ENCODE peak calls at places on chromosomes 4 and X, in four cellular contexts. Q is K562, X is HepG2, S is GM12878. W is an unnamed sample.
A peak's percentile ranks its signal among the peaks of the same experiment; 100 is the strongest.

GRCh38 chrX:45622538-45622937 is 421.9 kb upstream of the DIPK2B start:
- DNase-seq in X (no peak), Q (no peak), S (no peak), W (no peak)

GRCh38 chrX:71622347-71623104 is 4.2 kb upstream of the CXCR3 start:
- DNase-seq in S (peak; percentile 68), X (peak; percentile 58), Q (no peak), W (peak; percentile 47)

GRCh38 chr4:9979101-9979815 is 42.0 kb downstream of the SLC2A9 start:
- DNase-seq in Q (no peak), S (no peak), X (no peak), W (no peak)

GRCh38 chr4:3656441-3657376 is 109.5 kb upstream of the ADRA2C start:
- DNase-seq in X (no peak), S (no peak), Q (no peak), W (no peak)

GRCh38 chr4:66574145-66574978 is 904.1 kb upstream of the EPHA5 start:
- DNase-seq in Q (no peak), X (no peak), S (no peak), W (peak; percentile 19)

GRCh38 chr4:56739104-56739777 is 58.1 kb upstream of the HOPX start:
- DNase-seq in Q (no peak), X (no peak), S (no peak), W (no peak)

GRCh38 chr4:95093460-95093859 is 335.7 kb downstream of the BMPR1B start:
- DNase-seq in S (no peak), Q (no peak), X (no peak), W (no peak)

GRCh38 chrX:74537011-74537390 is 77.4 kb downstream of the RLIM start:
- DNase-seq in X (no peak), S (no peak), Q (no peak), W (peak; percentile 14)

GRCh38 chr4:150581611-150582010 is 340 bp upstream of the MAB21L2 start:
- DNase-seq in Q (no peak), X (no peak), S (no peak), W (peak; percentile 56)

GRCh38 chr4:166435449-166435848 is 562.4 kb downstream of the TLL1 start:
- DNase-seq in X (no peak), S (no peak), Q (no peak), W (no peak)

GRCh38 chrX:68196939-68197791 is 236.1 kb downstream of the OPHN1 start:
- DNase-seq in S (no peak), X (peak; percentile 31), Q (peak; percentile 49), W (peak; percentile 16)

GRCh38 chr4:90245837-90246236 is 118.6 kb downstream of the CCSER1 start:
- DNase-seq in S (no peak), Q (no peak), X (no peak), W (no peak)

GRCh38 chr4:53693408-53693807 is 102.1 kb upstream of the LNX1 start:
- DNase-seq in X (no peak), Q (no peak), S (no peak), W (no peak)

GRCh38 chr4:2965262-2965661 is 1.9 kb downstream of the GRK4 start:
- DNase-seq in X (no peak), Q (no peak), S (no peak), W (no peak)

DNA sequence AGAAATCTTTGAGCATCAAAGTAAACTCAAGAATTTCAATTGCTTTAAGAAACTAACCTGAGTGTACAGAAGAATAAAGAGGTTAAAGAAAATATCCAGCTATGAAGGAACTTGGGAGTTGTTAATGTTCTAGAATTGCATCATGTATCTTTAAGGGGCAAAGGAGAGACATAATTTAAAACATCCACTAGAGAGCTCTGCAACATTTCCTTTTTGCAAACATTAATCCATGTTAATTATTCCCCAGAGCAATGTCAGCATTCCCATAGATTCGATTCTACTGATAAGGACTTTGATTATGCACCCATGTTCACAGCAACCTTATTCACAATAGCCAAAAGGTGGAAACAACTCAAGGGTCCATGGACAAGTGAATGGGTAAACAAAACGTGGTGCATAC is 80.2 kb upstream of the SORBS2 start:
- DNase-seq in X (no peak), S (no peak), Q (no peak), W (no peak)
- TF ChIP-seq ATF2 in X (no peak), S (no peak), Q (no peak), W (no peak)

GRCh38 chr4:41067369-41067768 is 147.0 kb downstream of the APBB2 start:
- DNase-seq in X (no peak), Q (no peak), S (no peak), W (no peak)

GRCh38 chr4:41069838-41070237 is 144.5 kb downstream of the APBB2 start:
- DNase-seq in X (no peak), S (no peak), Q (no peak), W (peak; percentile 22)

GRCh38 chr4:41070516-41071281 is 143.6 kb downstream of the APBB2 start:
- DNase-seq in X (no peak), S (no peak), Q (no peak), W (no peak)

GRCh38 chr4:41072021-41072777 is 142.1 kb downstream of the APBB2 start:
- DNase-seq in Q (no peak), S (peak; percentile 52), X (no peak), W (no peak)

DNA sequence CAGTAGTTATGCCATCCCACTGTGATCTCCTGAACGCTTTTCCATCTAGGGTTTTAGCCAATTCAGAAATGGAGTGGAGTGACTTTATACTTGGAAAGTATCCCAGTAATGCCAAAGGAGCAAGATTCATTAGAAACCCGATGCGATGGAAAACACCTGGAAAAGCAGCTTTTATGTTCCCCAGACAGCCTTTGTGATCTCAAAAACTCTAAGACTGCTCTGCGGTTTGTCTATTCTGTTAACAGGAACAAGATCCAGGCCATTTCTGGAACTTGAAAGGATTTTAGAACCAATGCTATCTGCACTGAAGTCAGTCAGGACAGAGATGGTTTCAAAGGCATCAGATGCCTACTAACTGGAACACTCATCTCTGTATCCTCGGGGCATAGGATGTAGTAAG is 145.1 kb downstream of the APBB2 start:
- DNase-seq in X (no peak), Q (no peak), S (no peak), W (no peak)
- TF ChIP-seq NR2C2 in X (no peak), Q (no peak), S (no peak), W (no peak)

GRCh38 chr4:4888695-4889094 is 29.2 kb downstream of the MSX1 start:
- DNase-seq in X (no peak), S (no peak), Q (no peak), W (peak; percentile 28)

GRCh38 chr4:4889781-4890180 is 30.3 kb downstream of the MSX1 start:
- DNase-seq in S (no peak), Q (no peak), X (no peak), W (no peak)

GRCh38 chr4:4884611-4885010 is 25.1 kb downstream of the MSX1 start:
- DNase-seq in S (no peak), Q (no peak), X (no peak), W (no peak)

GRCh38 chr4:4890574-4891260 is 31.3 kb downstream of the MSX1 start:
- DNase-seq in X (no peak), S (no peak), Q (no peak), W (no peak)

DNA sequence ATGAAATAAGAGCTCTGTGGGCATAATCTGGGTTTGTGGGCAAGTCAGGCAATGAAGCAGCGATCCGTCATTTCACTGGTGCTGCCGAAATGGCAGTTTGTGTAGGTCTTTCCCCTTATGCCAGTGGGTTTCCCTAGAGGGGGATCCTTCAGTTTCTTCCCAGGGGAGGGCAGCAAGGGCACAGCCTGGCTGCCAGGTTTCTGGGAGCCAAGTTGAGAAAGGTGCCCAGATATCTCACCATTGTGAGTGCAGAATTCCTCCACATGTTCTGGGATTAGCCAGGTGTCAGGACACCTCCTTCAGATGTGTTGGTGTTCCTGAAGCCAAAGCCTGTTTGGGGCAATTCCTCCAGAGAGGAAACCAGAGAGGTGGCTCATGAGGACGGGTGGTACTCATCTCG is 28.0 kb downstream of the MSX1 start:
- DNase-seq in Q (no peak), X (no peak), S (no peak), W (no peak)
- TF ChIP-seq SP1 in Q (no peak), X (no peak), S (no peak), W (no peak)

GRCh38 chr4:159435561-159436023 is 332.7 kb downstream of the RAPGEF2 start:
- DNase-seq in X (peak; percentile 18), Q (no peak), S (peak; percentile 12), W (no peak)
- TF ChIP-seq ATF2 in X (no peak), Q (no peak), S (no peak), W (no peak)

GRCh38 chr4:129804458-129804981 is 708.6 kb downstream of the C4orf33 start:
- DNase-seq in X (no peak), S (no peak), Q (no peak), W (no peak)
- TF ChIP-seq NR2C2 in X (no peak), S (no peak), Q (no peak), W (no peak)

GRCh38 chr4:107655289-107655688 is 64.7 kb downstream of the PAPSS1 start:
- DNase-seq in Q (no peak), S (no peak), X (no peak), W (no peak)

GRCh38 chr4:107658400-107659326 is 61.4 kb downstream of the PAPSS1 start:
- DNase-seq in S (no peak), X (no peak), Q (no peak), W (no peak)

GRCh38 chr4:107654694-107655093 is 65.3 kb downstream of the PAPSS1 start:
- DNase-seq in X (peak; percentile 6), Q (no peak), S (no peak), W (peak; percentile 13)
- TF ChIP-seq SP1 in X (no peak), Q (no peak), S (no peak), W (no peak)

GRCh38 chr4:74005528-74005927 is 7.1 kb upstream of the CXCL5 start:
- DNase-seq in S (no peak), Q (no peak), X (peak; percentile 92), W (no peak)
- TF ChIP-seq ATF2 in S (no peak), Q (no peak), X (no peak), W (no peak)

GRCh38 chr4:140281828-140282227 is 91.6 kb upstream of the SCOC start:
- DNase-seq in Q (no peak), X (no peak), S (no peak), W (no peak)
- TF ChIP-seq NR2C2 in Q (no peak), X (no peak), S (no peak), W (no peak)

DNA sequence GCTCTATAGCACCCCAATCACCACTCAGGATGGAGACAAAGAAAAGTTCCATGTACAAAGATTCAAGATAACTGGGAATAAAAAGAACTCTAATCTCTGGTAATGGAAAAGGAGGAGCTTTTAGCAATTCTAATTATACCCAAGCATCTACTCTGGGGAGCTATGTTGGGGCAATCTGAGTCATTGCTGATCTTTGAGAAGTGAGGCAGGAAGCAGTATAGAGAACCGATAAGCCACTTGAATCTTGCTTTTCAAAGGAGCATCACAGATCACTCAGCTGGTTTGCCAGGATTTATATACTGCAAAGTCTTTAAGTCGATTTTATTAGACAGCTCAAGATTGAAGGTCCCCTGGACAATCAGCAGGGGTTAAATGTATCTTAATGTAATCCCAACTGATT is 220.0 kb downstream of the ENOX2 start:
- DNase-seq in S (no peak), Q (no peak), X (no peak), W (no peak)
- TF ChIP-seq SP1 in S (no peak), Q (no peak), X (no peak), W (no peak)

W was measured in WTC11.